ENCODE peak calls at places on chromosomes 5 and 9, in six cellular contexts. M, D, U, Z, B and G are unnamed samples.

GRCh38 chr5:99929806-99930135 is 605.4 kb upstream of the FAM174A start:
- DNase-seq in D (no peak), U (no peak), B (no peak), M (no peak), Z (no peak), G (no peak)

GRCh38 chr9:34275811-34276210 is 53.3 kb downstream of the KIF24 start:
- DNase-seq in D (no peak), Z (no peak), B (no peak), M (no peak), U (no peak), G (no peak)

GRCh38 chr9:131660466-131661405 is 79.1 kb downstream of the RAPGEF1 start:
- DNase-seq in Z (no peak), M (no peak), B (no peak), U (no peak), D (peak), G (no peak)

GRCh38 chr5:32173394-32174010 is 617 bp downstream of the GOLPH3 start:
- DNase-seq in Z (peak), D (peak), U (peak), B (peak), M (peak), G (peak)

GRCh38 chr5:26889810-26890209 is 148.6 kb downstream of the CDH9 start:
- DNase-seq in B (no peak), U (no peak), D (peak), Z (no peak), M (no peak), G (no peak)

GRCh38 chr5:61283480-61283879 is 48.6 kb upstream of the ZSWIM6 start:
- DNase-seq in U (no peak), B (no peak), Z (no peak), M (no peak), D (no peak), G (no peak)

GRCh38 chr9:120109242-120109641 is 470.7 kb downstream of the CDK5RAP2 start:
- DNase-seq in D (no peak), Z (no peak), B (peak), M (peak), U (peak), G (no peak)

GRCh38 chr9:98185021-98185567 is 7.3 kb downstream of the CORO2A start:
- DNase-seq in D (no peak), U (no peak), Z (no peak), B (no peak), M (no peak), G (no peak)

GRCh38 chr5:175572922-175573321 is 84.9 kb upstream of the HRH2 start:
- DNase-seq in M (peak), U (peak), B (peak), D (peak), Z (no peak), G (no peak)

GRCh38 chr9:122090981-122091380 is 2.1 kb downstream of the TTLL11 start:
- DNase-seq in M (no peak), D (no peak), Z (no peak), U (no peak), B (no peak), G (no peak)

GRCh38 chr5:126385509-126385908 is 37.7 kb upstream of the GRAMD2B start:
- DNase-seq in U (no peak), M (no peak), Z (no peak), B (no peak), D (no peak), G (no peak)

GRCh38 chr5:68872088-68872842 is 221.5 kb upstream of the SLC30A5 start:
- DNase-seq in B (no peak), U (no peak), D (no peak), Z (no peak), M (no peak), G (no peak)

GRCh38 chr5:43729846-43730478 is 127.0 kb downstream of the NNT start:
- DNase-seq in B (peak), Z (peak), M (no peak), U (peak), D (peak), G (no peak)

GRCh38 chr5:170150713-170151104 is 45.0 kb downstream of the FOXI1 start:
- DNase-seq in D (no peak), U (no peak), M (no peak), Z (no peak), B (no peak), G (no peak)

GRCh38 chr9:92607088-92607487 is 62.8 kb downstream of the IPPK start:
- DNase-seq in M (no peak), Z (no peak), B (no peak), D (no peak), U (no peak), G (no peak)

GRCh38 chr5:125311743-125312142 is 565.3 kb upstream of the ZNF608 start:
- DNase-seq in B (no peak), D (no peak), Z (no peak), M (peak), U (no peak), G (no peak)

GRCh38 chr9:19185191-19185590 is 45.3 kb upstream of the DENND4C start:
- DNase-seq in Z (no peak), M (no peak), U (no peak), B (no peak), D (no peak), G (no peak)

GRCh38 chr5:1731091-1731639 is 68.5 kb downstream of the MRPL36 start:
- DNase-seq in M (no peak), D (no peak), U (no peak), Z (no peak), B (no peak), G (no peak)

GRCh38 chr5:102715405-102715804 is 39.7 kb upstream of the PAM start:
- DNase-seq in Z (no peak), M (peak), D (no peak), U (no peak), B (no peak), G (no peak)

GRCh38 chr9:34046784-34047379 is 1.8 kb downstream of the UBAP2 start:
- DNase-seq in U (peak), Z (peak), M (peak), D (no peak), B (no peak), G (no peak)

GRCh38 chr5:153362026-153362425 is 128.4 kb upstream of the GRIA1 start:
- DNase-seq in D (no peak), B (no peak), U (no peak), M (no peak), Z (no peak), G (no peak)

GRCh38 chr9:137734181-137734580 is 115.4 kb downstream of the EHMT1 start:
- DNase-seq in M (no peak), B (no peak), U (no peak), Z (no peak), D (no peak), G (no peak)

GRCh38 chr9:126700296-126700695 is 86.6 kb downstream of the LMX1B start:
- DNase-seq in Z (no peak), B (no peak), D (no peak), M (no peak), U (no peak), G (no peak)

GRCh38 chr9:120030847-120031246 is 549.1 kb downstream of the CDK5RAP2 start:
- DNase-seq in M (no peak), D (no peak), Z (no peak), U (no peak), B (no peak), G (no peak)